ENCODE peak calls at places on chromosomes 12 and 14, in nine cellular contexts. C, P, X, O, K, T, V, G and H are unnamed samples.

GRCh38 chr12:106248849-106249371 is 1.1 kb upstream of the CKAP4 start:
- DNase-seq in C (peak; percentile 34), P (peak; percentile 68), X (no peak), O (no peak), K (peak; percentile 11), T (no peak), V (peak; percentile 46), G (peak; percentile 25), H (no peak)

GRCh38 chr12:79186506-79186905 is 321.9 kb downstream of the SYT1 start:
- DNase-seq in C (no peak), P (no peak), X (no peak), O (no peak), K (peak; percentile 86), T (no peak), V (no peak), G (no peak), H (peak; percentile 8)

GRCh38 chr14:101119830-101120571 is 216.5 kb upstream of the RTL1 start:
- DNase-seq in C (no peak), P (peak; percentile 11), X (peak; percentile 38), O (no peak), K (peak; percentile 7), T (no peak), V (no peak), G (peak; percentile 3), H (peak; percentile 34)

GRCh38 chr12:57842342-57843294 is 3.9 kb downstream of the CTDSP2 start:
- DNase-seq in C (no peak), P (peak; percentile 29), X (no peak), O (no peak), K (peak; percentile 51), T (peak; percentile 64), V (no peak), G (no peak), H (peak; percentile 40)

GRCh38 chr14:87995500-87996275 is 2.7 kb upstream of the GALC start:
- DNase-seq in C (no peak), P (no peak), X (no peak), O (no peak), K (no peak), T (peak; percentile 38), V (no peak), G (no peak), H (no peak)

GRCh38 chr12:47078733-47079364 is 572 bp upstream of the PCED1B start:
- DNase-seq in C (no peak), P (peak; percentile 37), X (peak; percentile 63), O (peak; percentile 80), K (no peak), T (peak; percentile 31), V (peak; percentile 60), G (peak; percentile 38), H (no peak)

GRCh38 chr12:108349245-108349644 is 10.1 kb upstream of the CMKLR1 start:
- DNase-seq in C (no peak), P (no peak), X (no peak), O (peak; percentile 83), K (no peak), T (no peak), V (no peak), G (no peak), H (no peak)

GRCh38 chr14:59969319-59969718 is 49.4 kb downstream of the LRRC9 start:
- DNase-seq in C (peak; percentile 76), P (peak; percentile 64), X (no peak), O (no peak), K (no peak), T (no peak), V (no peak), G (no peak), H (no peak)

GRCh38 chr14:100065942-100066574 is 836 bp downstream of the EVL start:
- DNase-seq in C (no peak), P (no peak), X (peak; percentile 70), O (no peak), K (no peak), T (peak; percentile 35), V (no peak), G (peak; percentile 75), H (peak; percentile 89)

GRCh38 chr12:88723219-88723618 is 142.9 kb upstream of the KITLG start:
- DNase-seq in C (peak; percentile 31), P (peak; percentile 36), X (no peak), O (no peak), K (no peak), T (no peak), V (peak; percentile 54), G (no peak), H (no peak)

GRCh38 chr12:133105620-133106019 is 24.5 kb downstream of the ZNF891 start:
- DNase-seq in C (peak; percentile 14), P (no peak), X (no peak), O (no peak), K (no peak), T (no peak), V (no peak), G (no peak), H (no peak)

GRCh38 chr12:132622437-132623071 is 4.0 kb downstream of the P2RX2 start:
- DNase-seq in C (peak; percentile 83), P (peak; percentile 94), X (peak; percentile 54), O (no peak), K (peak; percentile 47), T (no peak), V (no peak), G (no peak), H (peak; percentile 32)

GRCh38 chr12:111112699-111113098 is 192.3 kb upstream of the MYL2 start:
- DNase-seq in C (no peak), P (no peak), X (no peak), O (no peak), K (no peak), T (no peak), V (no peak), G (no peak), H (no peak)

GRCh38 chr14:37597538-37598084 is 2.2 kb downstream of the TTC6 start:
- DNase-seq in C (no peak), P (no peak), X (peak; percentile 69), O (peak; percentile 66), K (no peak), T (no peak), V (no peak), G (no peak), H (no peak)

GRCh38 chr12:98973395-98973794 is 328.3 kb downstream of the APAF1 start:
- DNase-seq in C (peak; percentile 42), P (no peak), X (no peak), O (no peak), K (peak; percentile 49), T (no peak), V (peak; percentile 73), G (no peak), H (no peak)

GRCh38 chr12:16184691-16185090 is 92.8 kb downstream of the SLC15A5 start:
- DNase-seq in C (no peak), P (no peak), X (no peak), O (no peak), K (no peak), T (peak; percentile 12), V (no peak), G (no peak), H (no peak)

GRCh38 chr14:94097091-94097490 is 13.4 kb upstream of the IFI27 start:
- DNase-seq in C (no peak), P (no peak), X (no peak), O (no peak), K (no peak), T (no peak), V (no peak), G (no peak), H (no peak)

GRCh38 chr14:76456200-76456599 is 80.3 kb downstream of the ESRRB start:
- DNase-seq in C (peak; percentile 9), P (peak; percentile 8), X (no peak), O (no peak), K (peak; percentile 65), T (peak; percentile 67), V (peak; percentile 24), G (peak; percentile 29), H (peak; percentile 42)

GRCh38 chr12:39490500-39491276 is 47.8 kb upstream of the KIF21A start:
- DNase-seq in C (peak; percentile 22), P (no peak), X (no peak), O (no peak), K (no peak), T (no peak), V (peak; percentile 93), G (no peak), H (no peak)

GRCh38 chr14:103880334-103880985 is 33.1 kb upstream of the PPP1R13B start:
- DNase-seq in C (peak; percentile 85), P (peak; percentile 51), X (peak; percentile 87), O (peak; percentile 93), K (peak; percentile 50), T (no peak), V (peak; percentile 43), G (no peak), H (peak; percentile 36)

DNA sequence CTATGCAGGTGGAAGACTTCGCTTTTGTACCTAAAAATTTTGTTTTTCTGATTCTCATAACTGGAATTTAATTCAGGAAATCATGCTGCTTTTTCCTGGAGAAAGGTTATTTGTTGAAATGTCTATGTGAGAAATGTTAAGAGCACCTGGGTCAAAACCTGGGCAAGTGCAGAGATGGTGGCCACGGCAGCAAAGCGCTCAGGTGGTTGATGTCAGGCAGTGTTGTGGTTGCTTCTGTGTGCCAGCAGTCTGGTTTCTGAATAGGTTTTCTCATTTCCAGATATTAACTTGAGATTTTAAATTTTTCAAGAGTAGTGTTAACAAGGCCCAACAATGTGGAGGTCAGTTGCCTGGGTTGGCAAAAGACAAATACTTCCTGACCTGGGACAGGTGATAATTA is 96.2 kb downstream of the ESR2 start:
- DNase-seq in C (no peak), P (no peak), X (no peak), O (no peak), K (no peak), T (no peak), V (no peak), G (no peak), H (no peak)
- H3K4me1 ChIP-seq in C (no peaks in the 10 kb centered on the region), P (peaks cover 7% of the 10 kb centered on the region), X (no peaks in the 10 kb centered on the region), O (no peaks in the 10 kb centered on the region), K (no peaks in the 10 kb centered on the region), T (peaks cover 44% of the 10 kb centered on the region), V (peaks cover 9% of the 10 kb centered on the region), G (peaks cover 7% of the 10 kb centered on the region), H (no peaks in the 10 kb centered on the region)

GRCh38 chr12:50017047-50017446 is 8.2 kb downstream of the RACGAP1 start:
- DNase-seq in C (peak; percentile 98), P (peak; percentile 93), X (no peak), O (no peak), K (peak; percentile 65), T (peak; percentile 14), V (peak; percentile 16), G (no peak), H (no peak)
- H3K4me3 ChIP-seq in C (peak overlapping the region; percentile 28), P (peak overlapping the region; percentile 35), X (no peak overlapping the region), O (no peak overlapping the region), K (no peak overlapping the region), T (no peak overlapping the region), V (no peak overlapping the region), G (no peak overlapping the region), H (no peak overlapping the region)

GRCh38 chr14:102859911-102860310 is 62.6 kb upstream of the AMN start:
- DNase-seq in C (no peak), P (no peak), X (no peak), O (no peak), K (no peak), T (no peak), V (no peak), G (no peak), H (no peak)
- H3K4me1 ChIP-seq in C (no peaks in the 10 kb centered on the region), P (no peaks in the 10 kb centered on the region), X (no peaks in the 10 kb centered on the region), O (peaks cover 2% of the 10 kb centered on the region), K (peaks cover 6% of the 10 kb centered on the region), T (peaks cover 11% of the 10 kb centered on the region), V (no peaks in the 10 kb centered on the region), G (no peaks in the 10 kb centered on the region), H (no peaks in the 10 kb centered on the region)

DNA sequence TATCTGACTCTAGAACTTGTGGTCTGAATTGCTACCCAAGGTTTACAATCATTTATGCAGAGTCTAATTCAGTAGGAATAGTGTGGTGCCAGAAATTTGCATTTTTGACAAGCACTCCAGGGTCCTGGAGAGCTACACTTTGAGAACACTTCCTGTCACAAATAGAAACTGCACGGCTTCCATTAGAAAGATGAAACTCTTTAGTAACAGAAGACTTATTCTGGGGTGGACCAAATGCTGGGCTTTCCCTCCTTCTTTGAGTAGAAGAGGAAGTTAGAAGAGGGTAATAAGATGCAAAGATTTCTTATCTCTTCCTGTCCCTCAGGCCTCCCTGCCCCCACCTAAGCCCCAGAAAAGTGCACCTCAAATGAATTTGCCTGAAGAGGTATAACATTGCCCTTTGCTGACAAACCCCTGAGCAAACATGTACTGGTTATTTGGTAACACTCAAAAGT is 28.4 kb downstream of the DGLUCY start:
- DNase-seq in C (no peak), P (no peak), X (no peak), O (no peak), K (peak; percentile 94), T (no peak), V (no peak), G (no peak), H (no peak)
- H3K4me3 ChIP-seq in C (no peak overlapping the region), P (no peak overlapping the region), X (no peak overlapping the region), O (no peak overlapping the region), K (no peak overlapping the region), T (no peak overlapping the region), V (no peak overlapping the region), G (no peak overlapping the region), H (no peak overlapping the region)